ENCODE peak calls at places on chromosomes 16 and 17, in nine cellular contexts. L is progenitor cell of endocrine pancreas; X is NCI-H69; P is tibial artery; D is DMS153; E is activated CD4-positive, alpha-beta T cell treated with anti-CD3 and anti-CD28 coated beads, Interleukin-2, amount 50 U/mL, for 1 hour; A is cardiac fibroblast; S is hippocampal formation; C is activated effector memory CD4-positive, alpha-beta T cell treated with Interleukin-2 at 50 U/mL for 16 hours. J is an unnamed sample.

GRCh38 chr16:1653023-1653422 is 25.1 kb upstream of the JPT2 start:
- DNase-seq in X (no peak), E (no peak), S (no peak), D (no peak), C (no peak), L (no peak), A (no peak), P (no peak), J (no peak)

GRCh38 chr17:7849185-7850117 is 5.4 kb upstream of the TMEM88 start:
- DNase-seq in D (no peak), X (no peak), S (no peak), E (peak; percentile 20), C (no peak), P (peak; percentile 65), A (no peak), L (no peak), J (no peak)

GRCh38 chr17:31564883-31565297 is 173.4 kb downstream of the RAB11FIP4 start:
- DNase-seq in E (no peak), D (no peak), S (no peak), C (no peak), X (no peak), L (no peak), A (peak; percentile 51), P (no peak), J (no peak)

GRCh38 chr16:89146211-89147005 is 25.1 kb upstream of the CDH15 start:
- DNase-seq in P (no peak), X (no peak), L (no peak), A (no peak), D (no peak), C (no peak), E (no peak), S (no peak), J (no peak)

GRCh38 chr16:3246876-3247275 is 9.6 kb downstream of the MEFV start:
- DNase-seq in S (no peak), X (no peak), L (no peak), D (no peak), E (no peak), A (no peak), P (no peak), C (no peak), J (no peak)

GRCh38 chr17:81071761-81072741 is 37.1 kb downstream of the BAIAP2 start:
- DNase-seq in X (no peak), P (no peak), C (no peak), A (no peak), S (no peak), E (no peak), D (no peak), L (no peak), J (no peak)

GRCh38 chr17:29840884-29841283 is 89.1 kb downstream of the SSH2 start:
- DNase-seq in E (no peak), S (no peak), D (no peak), P (no peak), L (no peak), C (no peak), X (no peak), A (peak; percentile 40), J (no peak)

GRCh38 chr16:67910162-67910561 is 17.1 kb downstream of the PSKH1 start:
- DNase-seq in D (no peak), L (no peak), P (no peak), C (no peak), S (peak; percentile 90), E (no peak), X (peak; percentile 47), A (peak; percentile 39), J (peak; percentile 42)